ENCODE peak calls at places on chromosomes 1 and 21, in six cellular contexts. One of them, this sample, is unnamed.

GRCh38 chr1:22808846-22809501 is 98.3 kb downstream of the EPHB2 start:
- DNase-seq in T-helper 22 cell: no peak
- DNase-seq in tibial artery: peak; percentile 75
- DNase-seq in OCI-LY7: no peak
- DNase-seq in NCI-H1105: no peak
- DNase-seq in HTR-8/SVneo: no peak
- DNase-seq in this sample: no peak

GRCh38 chr21:44054710-44055109 is 42.6 kb downstream of the TRAPPC10 start:
- DNase-seq in T-helper 22 cell: no peak
- DNase-seq in tibial artery: peak; percentile 41
- DNase-seq in OCI-LY7: no peak
- DNase-seq in NCI-H1105: no peak
- DNase-seq in HTR-8/SVneo: no peak
- DNase-seq in this sample: no peak

GRCh38 chr1:29438991-29439390 is 202.7 kb downstream of the PTPRU start:
- DNase-seq in T-helper 22 cell: no peak
- DNase-seq in tibial artery: no peak
- DNase-seq in OCI-LY7: no peak
- DNase-seq in NCI-H1105: no peak
- DNase-seq in HTR-8/SVneo: no peak
- DNase-seq in this sample: no peak

GRCh38 chr1:67685558-67686271 is 714 bp downstream of the GADD45A start:
- DNase-seq in T-helper 22 cell: peak; percentile 45
- DNase-seq in tibial artery: peak; percentile 80
- DNase-seq in OCI-LY7: peak; percentile 59
- DNase-seq in NCI-H1105: no peak
- DNase-seq in HTR-8/SVneo: no peak
- DNase-seq in this sample: peak; percentile 58

GRCh38 chr1:30795026-30795425 is 37.5 kb upstream of the LAPTM5 start:
- DNase-seq in T-helper 22 cell: no peak
- DNase-seq in tibial artery: no peak
- DNase-seq in OCI-LY7: no peak
- DNase-seq in NCI-H1105: no peak
- DNase-seq in HTR-8/SVneo: no peak
- DNase-seq in this sample: no peak

GRCh38 chr1:219460561-219461511 is 152.1 kb downstream of the ZC3H11B start:
- DNase-seq in T-helper 22 cell: no peak
- DNase-seq in tibial artery: no peak
- DNase-seq in OCI-LY7: peak; percentile 10
- DNase-seq in NCI-H1105: no peak
- DNase-seq in HTR-8/SVneo: no peak
- DNase-seq in this sample: no peak

GRCh38 chr1:21530368-21531016 is 21.3 kb downstream of the ALPL start:
- DNase-seq in T-helper 22 cell: no peak
- DNase-seq in tibial artery: no peak
- DNase-seq in OCI-LY7: no peak
- DNase-seq in NCI-H1105: no peak
- DNase-seq in HTR-8/SVneo: no peak
- DNase-seq in this sample: no peak

GRCh38 chr1:37156646-37157045 is 122.3 kb upstream of the GRIK3 start:
- DNase-seq in T-helper 22 cell: no peak
- DNase-seq in tibial artery: no peak
- DNase-seq in OCI-LY7: no peak
- DNase-seq in NCI-H1105: no peak
- DNase-seq in HTR-8/SVneo: no peak
- DNase-seq in this sample: no peak

GRCh38 chr1:160244209-160244608 is 18.1 kb downstream of the DCAF8 start:
- DNase-seq in T-helper 22 cell: no peak
- DNase-seq in tibial artery: no peak
- DNase-seq in OCI-LY7: no peak
- DNase-seq in NCI-H1105: no peak
- DNase-seq in HTR-8/SVneo: no peak
- DNase-seq in this sample: no peak

GRCh38 chr1:201024251-201024998 is 911 bp upstream of the KIF21B start:
- DNase-seq in T-helper 22 cell: no peak
- DNase-seq in tibial artery: no peak
- DNase-seq in OCI-LY7: no peak
- DNase-seq in NCI-H1105: no peak
- DNase-seq in HTR-8/SVneo: no peak
- DNase-seq in this sample: no peak

GRCh38 chr1:150836129-150836773 is 28.2 kb upstream of the CTSK start:
- DNase-seq in T-helper 22 cell: no peak
- DNase-seq in tibial artery: no peak
- DNase-seq in OCI-LY7: no peak
- DNase-seq in NCI-H1105: peak; percentile 30
- DNase-seq in HTR-8/SVneo: no peak
- DNase-seq in this sample: no peak

GRCh38 chr1:53001128-53001527 is 60.9 kb upstream of the PODN start:
- DNase-seq in T-helper 22 cell: no peak
- DNase-seq in tibial artery: no peak
- DNase-seq in OCI-LY7: no peak
- DNase-seq in NCI-H1105: no peak
- DNase-seq in HTR-8/SVneo: no peak
- DNase-seq in this sample: no peak

GRCh38 chr1:178344513-178345077 is 152.2 kb downstream of the CLEC20A start:
- DNase-seq in T-helper 22 cell: no peak
- DNase-seq in tibial artery: no peak
- DNase-seq in OCI-LY7: peak; percentile 2
- DNase-seq in NCI-H1105: no peak
- DNase-seq in HTR-8/SVneo: peak; percentile 33
- DNase-seq in this sample: no peak

GRCh38 chr1:16334655-16335340 is 17.5 kb downstream of the FBXO42 start:
- DNase-seq in T-helper 22 cell: no peak
- DNase-seq in tibial artery: no peak
- DNase-seq in OCI-LY7: no peak
- DNase-seq in NCI-H1105: no peak
- DNase-seq in HTR-8/SVneo: no peak
- DNase-seq in this sample: no peak

GRCh38 chr1:246425139-246425794 is 81.8 kb downstream of the SMYD3 start:
- DNase-seq in T-helper 22 cell: no peak
- DNase-seq in tibial artery: no peak
- DNase-seq in OCI-LY7: no peak
- DNase-seq in NCI-H1105: no peak
- DNase-seq in HTR-8/SVneo: no peak
- DNase-seq in this sample: no peak

GRCh38 chr1:22745675-22746585 is 35.3 kb downstream of the EPHB2 start:
- DNase-seq in T-helper 22 cell: no peak
- DNase-seq in tibial artery: no peak
- DNase-seq in OCI-LY7: no peak
- DNase-seq in NCI-H1105: no peak
- DNase-seq in HTR-8/SVneo: peak; percentile 17
- DNase-seq in this sample: no peak

GRCh38 chr21:45154511-45155508 is 80.4 kb downstream of the ADARB1 start:
- DNase-seq in T-helper 22 cell: peak; percentile 15
- DNase-seq in tibial artery: peak; percentile 69
- DNase-seq in OCI-LY7: no peak
- DNase-seq in NCI-H1105: no peak
- DNase-seq in HTR-8/SVneo: no peak
- DNase-seq in this sample: no peak

GRCh38 chr21:38139380-38140168 is 117.2 kb upstream of the KCNJ15 start:
- DNase-seq in T-helper 22 cell: no peak
- DNase-seq in tibial artery: no peak
- DNase-seq in OCI-LY7: no peak
- DNase-seq in NCI-H1105: peak; percentile 40
- DNase-seq in HTR-8/SVneo: peak; percentile 9
- DNase-seq in this sample: no peak

GRCh38 chr1:225844236-225845061 is 34.5 kb downstream of the EPHX1 start:
- DNase-seq in T-helper 22 cell: no peak
- DNase-seq in tibial artery: no peak
- DNase-seq in OCI-LY7: no peak
- DNase-seq in NCI-H1105: no peak
- DNase-seq in HTR-8/SVneo: no peak
- DNase-seq in this sample: no peak

GRCh38 chr1:26373281-26373680 is 731 bp upstream of the ZNF683 start:
- DNase-seq in T-helper 22 cell: peak; percentile 19
- DNase-seq in tibial artery: no peak
- DNase-seq in OCI-LY7: no peak
- DNase-seq in NCI-H1105: no peak
- DNase-seq in HTR-8/SVneo: no peak
- DNase-seq in this sample: no peak

GRCh38 chr1:24699628-24700027 is 45.6 kb upstream of the CLIC4 start:
- DNase-seq in T-helper 22 cell: no peak
- DNase-seq in tibial artery: no peak
- DNase-seq in OCI-LY7: no peak
- DNase-seq in NCI-H1105: no peak
- DNase-seq in HTR-8/SVneo: no peak
- DNase-seq in this sample: no peak

GRCh38 chr21:24941316-24942185 is 665.7 kb downstream of the MRPL39 start:
- DNase-seq in T-helper 22 cell: no peak
- DNase-seq in tibial artery: no peak
- DNase-seq in OCI-LY7: no peak
- DNase-seq in NCI-H1105: no peak
- DNase-seq in HTR-8/SVneo: peak; percentile 6
- DNase-seq in this sample: no peak

GRCh38 chr1:156115514-156116374 is 1.2 kb downstream of the LMNA start:
- DNase-seq in T-helper 22 cell: no peak
- DNase-seq in tibial artery: peak; percentile 87
- DNase-seq in OCI-LY7: no peak
- DNase-seq in NCI-H1105: peak; percentile 13
- DNase-seq in HTR-8/SVneo: no peak
- DNase-seq in this sample: peak; percentile 59

GRCh38 chr21:36323032-36323431 is 3.0 kb downstream of the MORC3 start:
- DNase-seq in T-helper 22 cell: no peak
- DNase-seq in tibial artery: no peak
- DNase-seq in OCI-LY7: no peak
- DNase-seq in NCI-H1105: no peak
- DNase-seq in HTR-8/SVneo: no peak
- DNase-seq in this sample: no peak